ENCODE peak calls at places on chromosomes 3 and 15, in seven cellular contexts. One of them, this sample, is unnamed.

GRCh38 chr15:67409175-67409574 is 111.8 kb upstream of the C15orf61 start:
- DNase-seq in SK-N-SH: no peak
- DNase-seq in K562: peak
- DNase-seq in HepG2: no peak
- DNase-seq in GM12878: no peak
- DNase-seq in GM12892: no peak
- DNase-seq in H1: no peak
- DNase-seq in this sample: no peak

GRCh38 chr15:56598991-56599390 is 134.1 kb upstream of the MNS1 start:
- DNase-seq in H1: no peak
- DNase-seq in GM12878: no peak
- DNase-seq in GM12892: no peak
- DNase-seq in K562: no peak
- DNase-seq in HepG2: no peak
- DNase-seq in SK-N-SH: no peak
- DNase-seq in this sample: no peak

GRCh38 chr15:76341366-76342045 is 4.9 kb downstream of the ISL2 start:
- DNase-seq in K562: no peak
- DNase-seq in H1: peak
- DNase-seq in SK-N-SH: peak
- DNase-seq in GM12878: no peak
- DNase-seq in GM12892: no peak
- DNase-seq in HepG2: no peak
- DNase-seq in this sample: no peak

GRCh38 chr3:67509471-67510075 is 144.8 kb downstream of the SUCLG2 start:
- DNase-seq in H1: no peak
- DNase-seq in SK-N-SH: no peak
- DNase-seq in K562: no peak
- DNase-seq in HepG2: no peak
- DNase-seq in GM12892: no peak
- DNase-seq in GM12878: no peak
- DNase-seq in this sample: no peak

GRCh38 chr15:70258369-70259029 is 160.8 kb upstream of the TLE3 start:
- DNase-seq in SK-N-SH: no peak
- DNase-seq in GM12878: no peak
- DNase-seq in K562: no peak
- DNase-seq in GM12892: no peak
- DNase-seq in H1: no peak
- DNase-seq in HepG2: no peak
- DNase-seq in this sample: no peak

GRCh38 chr15:70447927-70448698 is 315.2 kb downstream of the UACA start:
- DNase-seq in K562: peak
- DNase-seq in SK-N-SH: peak
- DNase-seq in H1: no peak
- DNase-seq in GM12892: no peak
- DNase-seq in GM12878: no peak
- DNase-seq in HepG2: no peak
- DNase-seq in this sample: no peak

GRCh38 chr3:168025076-168025475 is 70.6 kb downstream of the GOLIM4 start:
- DNase-seq in GM12892: no peak
- DNase-seq in GM12878: no peak
- DNase-seq in HepG2: no peak
- DNase-seq in K562: no peak
- DNase-seq in SK-N-SH: no peak
- DNase-seq in H1: no peak
- DNase-seq in this sample: no peak

GRCh38 chr3:23807161-23808015 is 1.6 kb downstream of the UBE2E1 start:
- DNase-seq in SK-N-SH: no peak
- DNase-seq in H1: no peak
- DNase-seq in K562: no peak
- DNase-seq in GM12892: no peak
- DNase-seq in HepG2: no peak
- DNase-seq in GM12878: no peak
- DNase-seq in this sample: no peak

GRCh38 chr15:31328425-31328998 is 1.9 kb downstream of the KLF13 start:
- DNase-seq in SK-N-SH: peak
- DNase-seq in GM12892: no peak
- DNase-seq in K562: peak
- DNase-seq in GM12878: no peak
- DNase-seq in H1: no peak
- DNase-seq in HepG2: no peak
- DNase-seq in this sample: no peak

GRCh38 chr3:192445768-192446644 is 281.3 kb downstream of the FGF12 start:
- DNase-seq in K562: no peak
- DNase-seq in SK-N-SH: no peak
- DNase-seq in GM12878: no peak
- DNase-seq in HepG2: no peak
- DNase-seq in H1: no peak
- DNase-seq in GM12892: no peak
- DNase-seq in this sample: no peak

GRCh38 chr15:92882697-92883642 is 17.2 kb upstream of the CHD2 start:
- DNase-seq in GM12892: no peak
- DNase-seq in K562: peak
- DNase-seq in SK-N-SH: peak
- DNase-seq in H1: no peak
- DNase-seq in HepG2: no peak
- DNase-seq in GM12878: no peak
- DNase-seq in this sample: no peak

GRCh38 chr3:106482436-106482835 is 613.6 kb upstream of the CBLB start:
- DNase-seq in GM12878: no peak
- DNase-seq in HepG2: no peak
- DNase-seq in SK-N-SH: no peak
- DNase-seq in H1: no peak
- DNase-seq in GM12892: no peak
- DNase-seq in K562: no peak
- DNase-seq in this sample: no peak

GRCh38 chr3:124363451-124363850 is 366.8 kb upstream of the UMPS start:
- DNase-seq in GM12892: no peak
- DNase-seq in SK-N-SH: no peak
- DNase-seq in GM12878: no peak
- DNase-seq in HepG2: no peak
- DNase-seq in K562: no peak
- DNase-seq in H1: no peak
- DNase-seq in this sample: no peak

GRCh38 chr3:102400142-102400541 is 34.7 kb upstream of the ZPLD1 start:
- DNase-seq in HepG2: no peak
- DNase-seq in K562: no peak
- DNase-seq in GM12878: no peak
- DNase-seq in SK-N-SH: no peak
- DNase-seq in H1: no peak
- DNase-seq in GM12892: no peak
- DNase-seq in this sample: no peak

GRCh38 chr15:40481671-40482070 is 10.9 kb downstream of the CHST14 start:
- DNase-seq in GM12892: no peak
- DNase-seq in HepG2: no peak
- DNase-seq in K562: no peak
- DNase-seq in SK-N-SH: no peak
- DNase-seq in GM12878: no peak
- DNase-seq in H1: no peak
- DNase-seq in this sample: no peak

GRCh38 chr3:166123088-166123487 is 285.9 kb upstream of the BCHE start:
- DNase-seq in GM12878: no peak
- DNase-seq in HepG2: no peak
- DNase-seq in H1: no peak
- DNase-seq in GM12892: no peak
- DNase-seq in K562: no peak
- DNase-seq in SK-N-SH: no peak
- DNase-seq in this sample: no peak

GRCh38 chr3:122415762-122416654 is at the start of gene WDR5B:
- DNase-seq in GM12878: peak
- DNase-seq in K562: peak
- DNase-seq in GM12892: peak
- DNase-seq in SK-N-SH: peak
- DNase-seq in H1: peak
- DNase-seq in HepG2: peak
- DNase-seq in this sample: peak

GRCh38 chr3:12620729-12621128 is 43.2 kb downstream of the RAF1 start:
- DNase-seq in GM12878: no peak
- DNase-seq in HepG2: no peak
- DNase-seq in SK-N-SH: no peak
- DNase-seq in K562: no peak
- DNase-seq in GM12892: no peak
- DNase-seq in H1: no peak
- DNase-seq in this sample: no peak

GRCh38 chr3:163438760-163439159 is 1639.5 kb downstream of the SI start:
- DNase-seq in GM12878: no peak
- DNase-seq in K562: no peak
- DNase-seq in GM12892: no peak
- DNase-seq in SK-N-SH: no peak
- DNase-seq in H1: no peak
- DNase-seq in HepG2: no peak
- DNase-seq in this sample: no peak

GRCh38 chr15:70299931-70300858 is 202.5 kb upstream of the TLE3 start:
- DNase-seq in HepG2: no peak
- DNase-seq in GM12892: peak
- DNase-seq in GM12878: peak
- DNase-seq in K562: no peak
- DNase-seq in H1: no peak
- DNase-seq in SK-N-SH: no peak
- DNase-seq in this sample: peak

GRCh38 chr3:54071596-54071995 is 50.8 kb upstream of the CACNA2D3 start:
- DNase-seq in GM12878: no peak
- DNase-seq in K562: no peak
- DNase-seq in GM12892: no peak
- DNase-seq in SK-N-SH: no peak
- DNase-seq in HepG2: no peak
- DNase-seq in H1: no peak
- DNase-seq in this sample: no peak

GRCh38 chr3:165078293-165078692 is at the start of gene SI:
- DNase-seq in GM12878: no peak
- DNase-seq in HepG2: no peak
- DNase-seq in SK-N-SH: no peak
- DNase-seq in K562: no peak
- DNase-seq in GM12892: no peak
- DNase-seq in H1: no peak
- DNase-seq in this sample: no peak

DNA sequence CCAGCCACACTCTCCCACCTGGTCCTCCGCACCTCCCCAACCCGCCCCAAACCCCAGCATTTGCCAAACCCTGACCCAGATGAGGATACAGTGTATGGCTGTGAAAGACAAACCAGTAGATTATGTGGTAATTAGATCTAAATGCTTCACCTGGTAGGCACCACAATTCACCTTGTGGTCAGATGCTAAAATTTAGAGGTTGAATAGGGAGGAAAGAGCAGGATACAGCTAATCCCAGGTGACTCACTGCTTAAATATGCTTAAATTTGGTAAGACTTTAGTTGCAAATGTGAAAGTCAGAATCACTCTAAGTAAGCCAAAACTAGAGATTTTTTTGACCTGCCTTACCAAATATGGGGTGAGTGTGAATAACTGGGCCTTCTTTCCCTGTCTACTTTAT is 105.5 kb downstream of the MME start:
- DNase-seq in GM12878: no peak
- DNase-seq in K562: no peak
- DNase-seq in GM12892: no peak
- DNase-seq in H1: no peak
- DNase-seq in SK-N-SH: no peak
- DNase-seq in HepG2: no peak
- DNase-seq in this sample: no peak
- TF ChIP-seq TAF1 in GM12878: no peak
- TF ChIP-seq TAF1 in K562: no peak
- TF ChIP-seq TAF1 in GM12892: no peak
- TF ChIP-seq TAF1 in H1: no peak
- TF ChIP-seq TAF1 in SK-N-SH: no peak
- TF ChIP-seq TAF1 in HepG2: no peak
- TF ChIP-seq TAF1 in this sample: no peak

DNA sequence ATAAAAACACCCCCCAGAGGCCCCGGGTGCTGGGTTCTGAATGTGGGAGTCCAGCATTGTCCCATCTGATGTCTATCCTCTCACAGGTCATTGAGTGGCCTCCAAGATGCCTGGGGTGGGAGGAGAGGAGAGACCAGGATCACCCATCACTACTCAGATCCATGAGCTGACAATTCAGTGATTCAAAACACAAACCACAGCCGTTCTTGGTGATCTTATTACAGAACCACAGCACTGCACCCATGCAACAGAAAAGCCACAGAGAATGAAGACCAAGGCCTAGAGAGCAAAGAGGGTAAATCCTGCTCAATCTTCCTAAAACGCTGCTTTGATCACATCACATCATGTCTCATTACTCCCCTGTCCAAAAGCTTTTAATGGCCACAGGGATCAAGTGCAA is 23.5 kb downstream of the ANP32A start:
- DNase-seq in SK-N-SH: no peak
- DNase-seq in K562: no peak
- DNase-seq in H1: no peak
- DNase-seq in GM12878: no peak
- DNase-seq in GM12892: no peak
- DNase-seq in HepG2: no peak
- DNase-seq in this sample: no peak
- TF ChIP-seq TAF1 in SK-N-SH: no peak
- TF ChIP-seq TAF1 in K562: no peak
- TF ChIP-seq TAF1 in H1: no peak
- TF ChIP-seq TAF1 in GM12878: peak
- TF ChIP-seq TAF1 in GM12892: no peak
- TF ChIP-seq TAF1 in HepG2: no peak
- TF ChIP-seq TAF1 in this sample: no peak

DNA sequence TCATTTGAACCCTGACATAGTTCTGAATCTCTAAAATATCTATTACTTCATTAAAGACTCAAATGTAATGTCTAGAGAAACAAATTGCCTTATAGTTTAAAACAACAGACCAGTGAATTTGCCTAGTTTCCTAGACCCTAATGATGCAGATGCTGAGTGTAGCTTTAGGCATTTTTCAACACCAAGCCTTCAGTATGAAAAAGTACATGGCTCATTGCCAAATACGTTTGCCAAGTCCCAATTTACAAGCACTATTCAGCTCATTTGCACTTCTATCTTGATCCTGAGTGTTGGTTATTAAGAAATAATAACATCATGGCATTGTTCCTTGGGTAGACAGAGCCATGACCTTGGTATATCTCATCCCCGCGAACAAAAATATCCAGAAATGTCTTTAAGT is 46.8 kb downstream of the EOMES start:
- DNase-seq in H1: no peak
- DNase-seq in SK-N-SH: no peak
- DNase-seq in GM12878: no peak
- DNase-seq in K562: no peak
- DNase-seq in HepG2: no peak
- DNase-seq in GM12892: no peak
- DNase-seq in this sample: no peak
- TF ChIP-seq TAF1 in H1: no peak
- TF ChIP-seq TAF1 in SK-N-SH: no peak
- TF ChIP-seq TAF1 in GM12878: no peak
- TF ChIP-seq TAF1 in K562: no peak
- TF ChIP-seq TAF1 in HepG2: no peak
- TF ChIP-seq TAF1 in GM12892: no peak
- TF ChIP-seq TAF1 in this sample: no peak

DNA sequence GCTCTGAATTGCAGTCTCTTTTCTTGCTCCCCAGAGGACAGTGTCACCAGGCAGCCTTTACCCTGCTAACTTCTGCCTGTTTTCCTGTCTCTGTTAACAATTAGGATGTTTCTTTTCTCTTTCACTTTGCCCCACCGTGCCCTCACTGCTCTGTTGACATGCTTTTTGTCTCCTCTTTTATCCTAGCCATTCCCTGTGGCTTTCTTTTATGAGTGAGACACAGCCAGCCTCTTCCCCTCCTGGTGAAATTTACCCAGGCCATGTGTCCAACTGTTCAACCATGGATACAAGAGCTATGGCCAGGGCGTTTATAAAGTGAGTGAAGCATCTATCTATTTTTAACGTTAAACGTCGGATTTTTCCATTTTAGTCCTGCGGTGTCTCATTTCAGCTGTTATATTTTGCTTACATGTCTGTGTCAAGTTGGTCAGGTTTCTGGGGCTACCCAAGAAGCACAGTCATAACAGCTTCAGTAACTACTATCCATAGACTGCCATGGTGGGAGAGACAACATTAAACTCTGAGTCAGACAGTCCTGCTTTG is 443.2 kb upstream of the AZI2 start:
- DNase-seq in GM12878: no peak
- DNase-seq in GM12892: no peak
- DNase-seq in HepG2: no peak
- DNase-seq in SK-N-SH: no peak
- DNase-seq in H1: no peak
- DNase-seq in K562: no peak
- DNase-seq in this sample: no peak
- TF ChIP-seq TAF1 in GM12878: no peak
- TF ChIP-seq TAF1 in GM12892: no peak
- TF ChIP-seq TAF1 in HepG2: no peak
- TF ChIP-seq TAF1 in SK-N-SH: no peak
- TF ChIP-seq TAF1 in H1: no peak
- TF ChIP-seq TAF1 in K562: no peak
- TF ChIP-seq TAF1 in this sample: no peak

This sample was measured in GM12891.